ENCODE peak calls at places on chromosome 9, in five cellular contexts. M, D, Z, U and Q are unnamed samples.

GRCh38 chr9:121816845-121817450 is 165.5 kb downstream of the DAB2IP start:
- DNase-seq in M (no peak), D (no peak), Z (no peak), U (no peak), Q (no peak)

GRCh38 chr9:5626727-5627634 is 1.9 kb upstream of the RIC1 start:
- DNase-seq in M (no peak), D (no peak), Z (no peak), U (no peak), Q (no peak)

GRCh38 chr9:94139672-94140417 is 55.6 kb downstream of the PTPDC1 start:
- DNase-seq in M (no peak), D (no peak), Z (no peak), U (no peak), Q (peak)

GRCh38 chr9:102244916-102245315 is 506.5 kb upstream of the GRIN3A start:
- DNase-seq in M (no peak), D (no peak), Z (no peak), U (no peak), Q (no peak)

GRCh38 chr9:129702563-129702962 is 37.1 kb downstream of the PRRX2 start:
- DNase-seq in M (no peak), D (no peak), Z (no peak), U (no peak), Q (no peak)

GRCh38 chr9:87263291-87263690 is 234.4 kb upstream of the DAPK1 start:
- DNase-seq in M (no peak), D (peak), Z (peak), U (no peak), Q (no peak)

GRCh38 chr9:112198646-112199045 is 23.5 kb upstream of the SUSD1 start:
- DNase-seq in M (no peak), D (no peak), Z (no peak), U (no peak), Q (no peak)

GRCh38 chr9:35981704-35982103 is 23.8 kb upstream of the OR2S2 start:
- DNase-seq in M (no peak), D (no peak), Z (no peak), U (no peak), Q (no peak)

GRCh38 chr9:91433180-91433579 is 9.5 kb upstream of the NFIL3 start:
- DNase-seq in M (no peak), D (no peak), Z (no peak), U (no peak), Q (no peak)

GRCh38 chr9:130857864-130858730 is 23.0 kb downstream of the ABL1 start:
- DNase-seq in M (no peak), D (no peak), Z (no peak), U (no peak), Q (no peak)

GRCh38 chr9:13550519-13550918 is 271.0 kb upstream of the MPDZ start:
- DNase-seq in M (no peak), D (no peak), Z (no peak), U (no peak), Q (no peak)